ENCODE peak calls at places on chromosomes 3 and 15, in eight cellular contexts. One of them, this sample, is unnamed.

GRCh38 chr15:59885832-59886231 is 118.3 kb upstream of the FOXB1 start:
- DNase-seq in fibroblast of villous mesenchyme: peak
- DNase-seq in AG09309: no peak
- DNase-seq in Calu3: no peak
- DNase-seq in thoracic aorta: no peak
- DNase-seq in astrocyte of the spinal cord: no peak
- DNase-seq in neural progenitor cell: no peak
- DNase-seq in H9: no peak
- DNase-seq in this sample: no peak

GRCh38 chr3:49005998-49006397 is 1.2 kb upstream of the WDR6 start:
- DNase-seq in fibroblast of villous mesenchyme: no peak
- DNase-seq in AG09309: no peak
- DNase-seq in Calu3: no peak
- DNase-seq in thoracic aorta: no peak
- DNase-seq in astrocyte of the spinal cord: no peak
- DNase-seq in neural progenitor cell: no peak
- DNase-seq in H9: no peak
- DNase-seq in this sample: no peak

GRCh38 chr3:133377396-133377795 is 22.5 kb upstream of the BFSP2 start:
- DNase-seq in fibroblast of villous mesenchyme: peak
- DNase-seq in AG09309: peak
- DNase-seq in Calu3: peak
- DNase-seq in thoracic aorta: no peak
- DNase-seq in astrocyte of the spinal cord: peak
- DNase-seq in neural progenitor cell: peak
- DNase-seq in H9: no peak
- DNase-seq in this sample: no peak

GRCh38 chr3:49378249-49378899 is 20.2 kb upstream of the GPX1 start:
- DNase-seq in fibroblast of villous mesenchyme: peak
- DNase-seq in AG09309: peak
- DNase-seq in Calu3: no peak
- DNase-seq in thoracic aorta: no peak
- DNase-seq in astrocyte of the spinal cord: peak
- DNase-seq in neural progenitor cell: no peak
- DNase-seq in H9: no peak
- DNase-seq in this sample: no peak

GRCh38 chr3:52041118-52041847 is 15.1 kb downstream of the DUSP7 start:
- DNase-seq in fibroblast of villous mesenchyme: no peak
- DNase-seq in AG09309: no peak
- DNase-seq in Calu3: no peak
- DNase-seq in thoracic aorta: no peak
- DNase-seq in astrocyte of the spinal cord: no peak
- DNase-seq in neural progenitor cell: peak
- DNase-seq in H9: peak
- DNase-seq in this sample: no peak

GRCh38 chr15:44286814-44287555 is 1.5 kb upstream of the GOLM2 start:
- DNase-seq in fibroblast of villous mesenchyme: no peak
- DNase-seq in AG09309: no peak
- DNase-seq in Calu3: no peak
- DNase-seq in thoracic aorta: no peak
- DNase-seq in astrocyte of the spinal cord: no peak
- DNase-seq in neural progenitor cell: no peak
- DNase-seq in H9: no peak
- DNase-seq in this sample: no peak

GRCh38 chr3:120614765-120615164 is 18.6 kb downstream of the NDUFB4 start:
- DNase-seq in fibroblast of villous mesenchyme: no peak
- DNase-seq in AG09309: no peak
- DNase-seq in Calu3: no peak
- DNase-seq in thoracic aorta: no peak
- DNase-seq in astrocyte of the spinal cord: no peak
- DNase-seq in neural progenitor cell: no peak
- DNase-seq in H9: no peak
- DNase-seq in this sample: no peak

GRCh38 chr15:78906310-78906608 is 33.6 kb downstream of the MORF4L1 start:
- DNase-seq in fibroblast of villous mesenchyme: peak
- DNase-seq in AG09309: peak
- DNase-seq in Calu3: peak
- DNase-seq in thoracic aorta: peak
- DNase-seq in astrocyte of the spinal cord: peak
- DNase-seq in neural progenitor cell: no peak
- DNase-seq in H9: no peak
- DNase-seq in this sample: no peak

GRCh38 chr3:43689766-43690399 is 855 bp upstream of the ABHD5 start:
- DNase-seq in fibroblast of villous mesenchyme: no peak
- DNase-seq in AG09309: no peak
- DNase-seq in Calu3: no peak
- DNase-seq in thoracic aorta: no peak
- DNase-seq in astrocyte of the spinal cord: no peak
- DNase-seq in neural progenitor cell: no peak
- DNase-seq in H9: no peak
- DNase-seq in this sample: no peak

GRCh38 chr3:158105710-158106438 is at the start of gene SHOX2:
- DNase-seq in fibroblast of villous mesenchyme: peak
- DNase-seq in AG09309: no peak
- DNase-seq in Calu3: peak
- DNase-seq in thoracic aorta: no peak
- DNase-seq in astrocyte of the spinal cord: peak
- DNase-seq in neural progenitor cell: peak
- DNase-seq in H9: peak
- DNase-seq in this sample: peak

GRCh38 chr3:108940568-108941285 is 13.0 kb downstream of the GUCA1C start:
- DNase-seq in fibroblast of villous mesenchyme: no peak
- DNase-seq in AG09309: no peak
- DNase-seq in Calu3: no peak
- DNase-seq in thoracic aorta: no peak
- DNase-seq in astrocyte of the spinal cord: no peak
- DNase-seq in neural progenitor cell: no peak
- DNase-seq in H9: no peak
- DNase-seq in this sample: no peak

GRCh38 chr3:196214783-196215441 is 1.4 kb upstream of the SLC51A start:
- DNase-seq in fibroblast of villous mesenchyme: no peak
- DNase-seq in AG09309: no peak
- DNase-seq in Calu3: no peak
- DNase-seq in thoracic aorta: no peak
- DNase-seq in astrocyte of the spinal cord: no peak
- DNase-seq in neural progenitor cell: no peak
- DNase-seq in H9: no peak
- DNase-seq in this sample: no peak

GRCh38 chr3:32484437-32484836 is 18.2 kb downstream of the CMTM6 start:
- DNase-seq in fibroblast of villous mesenchyme: no peak
- DNase-seq in AG09309: no peak
- DNase-seq in Calu3: no peak
- DNase-seq in thoracic aorta: no peak
- DNase-seq in astrocyte of the spinal cord: no peak
- DNase-seq in neural progenitor cell: no peak
- DNase-seq in H9: no peak
- DNase-seq in this sample: no peak

GRCh38 chr15:100873029-100873677 is 6.5 kb upstream of the ALDH1A3 start:
- DNase-seq in fibroblast of villous mesenchyme: peak
- DNase-seq in AG09309: peak
- DNase-seq in Calu3: peak
- DNase-seq in thoracic aorta: peak
- DNase-seq in astrocyte of the spinal cord: peak
- DNase-seq in neural progenitor cell: peak
- DNase-seq in H9: peak
- DNase-seq in this sample: peak

GRCh38 chr3:197750396-197750831 is 731 bp downstream of the FYTTD1 start:
- DNase-seq in fibroblast of villous mesenchyme: peak
- DNase-seq in AG09309: no peak
- DNase-seq in Calu3: peak
- DNase-seq in thoracic aorta: peak
- DNase-seq in astrocyte of the spinal cord: peak
- DNase-seq in neural progenitor cell: peak
- DNase-seq in H9: peak
- DNase-seq in this sample: peak

GRCh38 chr3:44991326-44991725 is 15.3 kb downstream of the EXOSC7 start:
- DNase-seq in fibroblast of villous mesenchyme: no peak
- DNase-seq in AG09309: no peak
- DNase-seq in Calu3: no peak
- DNase-seq in thoracic aorta: no peak
- DNase-seq in astrocyte of the spinal cord: no peak
- DNase-seq in neural progenitor cell: no peak
- DNase-seq in H9: no peak
- DNase-seq in this sample: no peak

GRCh38 chr3:44989141-44989540 is 13.1 kb downstream of the EXOSC7 start:
- DNase-seq in fibroblast of villous mesenchyme: no peak
- DNase-seq in AG09309: no peak
- DNase-seq in Calu3: no peak
- DNase-seq in thoracic aorta: no peak
- DNase-seq in astrocyte of the spinal cord: no peak
- DNase-seq in neural progenitor cell: no peak
- DNase-seq in H9: no peak
- DNase-seq in this sample: no peak

GRCh38 chr3:44989636-44990373 is 13.8 kb downstream of the EXOSC7 start:
- DNase-seq in fibroblast of villous mesenchyme: no peak
- DNase-seq in AG09309: no peak
- DNase-seq in Calu3: no peak
- DNase-seq in thoracic aorta: no peak
- DNase-seq in astrocyte of the spinal cord: no peak
- DNase-seq in neural progenitor cell: no peak
- DNase-seq in H9: no peak
- DNase-seq in this sample: no peak

GRCh38 chr3:44987318-44987717 is 11.3 kb downstream of the EXOSC7 start:
- DNase-seq in fibroblast of villous mesenchyme: no peak
- DNase-seq in AG09309: no peak
- DNase-seq in Calu3: no peak
- DNase-seq in thoracic aorta: no peak
- DNase-seq in astrocyte of the spinal cord: peak
- DNase-seq in neural progenitor cell: no peak
- DNase-seq in H9: no peak
- DNase-seq in this sample: no peak

GRCh38 chr3:44988073-44988472 is 12.0 kb downstream of the EXOSC7 start:
- DNase-seq in fibroblast of villous mesenchyme: no peak
- DNase-seq in AG09309: no peak
- DNase-seq in Calu3: no peak
- DNase-seq in thoracic aorta: no peak
- DNase-seq in astrocyte of the spinal cord: no peak
- DNase-seq in neural progenitor cell: no peak
- DNase-seq in H9: no peak
- DNase-seq in this sample: peak
- TF ChIP-seq CTCF in fibroblast of villous mesenchyme: peak
- TF ChIP-seq CTCF in AG09309: peak
- TF ChIP-seq CTCF in Calu3: peak
- TF ChIP-seq CTCF in thoracic aorta: peak
- TF ChIP-seq CTCF in astrocyte of the spinal cord: peak
- TF ChIP-seq CTCF in neural progenitor cell: peak
- TF ChIP-seq CTCF in H9: peak
- TF ChIP-seq CTCF in this sample: peak

DNA sequence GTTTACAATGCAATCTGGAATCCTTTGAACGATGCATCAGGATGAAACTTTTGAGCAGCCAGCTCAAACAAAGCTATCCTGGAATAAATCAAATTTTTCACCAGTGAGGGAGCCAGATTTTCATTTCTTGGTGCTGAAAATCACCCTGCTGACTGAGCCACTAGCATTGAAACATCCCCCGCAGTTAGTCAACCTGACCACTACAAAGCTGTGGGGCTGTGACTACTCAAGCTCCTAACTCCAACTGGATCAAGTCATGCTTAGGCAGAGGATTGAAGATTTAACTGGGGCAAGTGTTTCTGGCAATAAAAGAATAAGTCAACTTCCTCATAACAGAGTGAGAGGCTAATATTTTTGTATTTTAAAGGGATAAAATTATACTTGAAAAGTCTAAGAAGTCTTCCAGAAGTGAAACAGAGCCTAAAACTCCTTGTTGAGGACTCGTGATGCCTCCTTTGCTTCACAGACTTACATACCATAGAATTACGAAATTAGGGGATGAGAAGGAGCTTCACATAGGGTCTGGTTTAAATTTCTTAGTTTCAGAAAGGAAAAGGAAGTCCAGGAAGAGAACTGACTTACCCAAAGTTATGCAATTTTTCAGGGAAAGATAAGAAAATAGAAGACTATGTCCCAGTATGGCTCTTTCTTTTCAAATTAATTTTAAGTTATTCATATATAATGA is 177.8 kb downstream of the SERPINI1 start:
- DNase-seq in fibroblast of villous mesenchyme: peak
- DNase-seq in AG09309: peak
- DNase-seq in Calu3: no peak
- DNase-seq in thoracic aorta: no peak
- DNase-seq in astrocyte of the spinal cord: peak
- DNase-seq in neural progenitor cell: peak
- DNase-seq in H9: peak
- DNase-seq in this sample: no peak
- TF ChIP-seq CTCF in fibroblast of villous mesenchyme: no peak
- TF ChIP-seq CTCF in AG09309: no peak
- TF ChIP-seq CTCF in Calu3: no peak
- TF ChIP-seq CTCF in thoracic aorta: no peak
- TF ChIP-seq CTCF in astrocyte of the spinal cord: peak
- TF ChIP-seq CTCF in neural progenitor cell: peak
- TF ChIP-seq CTCF in H9: peak
- TF ChIP-seq CTCF in this sample: no peak

DNA sequence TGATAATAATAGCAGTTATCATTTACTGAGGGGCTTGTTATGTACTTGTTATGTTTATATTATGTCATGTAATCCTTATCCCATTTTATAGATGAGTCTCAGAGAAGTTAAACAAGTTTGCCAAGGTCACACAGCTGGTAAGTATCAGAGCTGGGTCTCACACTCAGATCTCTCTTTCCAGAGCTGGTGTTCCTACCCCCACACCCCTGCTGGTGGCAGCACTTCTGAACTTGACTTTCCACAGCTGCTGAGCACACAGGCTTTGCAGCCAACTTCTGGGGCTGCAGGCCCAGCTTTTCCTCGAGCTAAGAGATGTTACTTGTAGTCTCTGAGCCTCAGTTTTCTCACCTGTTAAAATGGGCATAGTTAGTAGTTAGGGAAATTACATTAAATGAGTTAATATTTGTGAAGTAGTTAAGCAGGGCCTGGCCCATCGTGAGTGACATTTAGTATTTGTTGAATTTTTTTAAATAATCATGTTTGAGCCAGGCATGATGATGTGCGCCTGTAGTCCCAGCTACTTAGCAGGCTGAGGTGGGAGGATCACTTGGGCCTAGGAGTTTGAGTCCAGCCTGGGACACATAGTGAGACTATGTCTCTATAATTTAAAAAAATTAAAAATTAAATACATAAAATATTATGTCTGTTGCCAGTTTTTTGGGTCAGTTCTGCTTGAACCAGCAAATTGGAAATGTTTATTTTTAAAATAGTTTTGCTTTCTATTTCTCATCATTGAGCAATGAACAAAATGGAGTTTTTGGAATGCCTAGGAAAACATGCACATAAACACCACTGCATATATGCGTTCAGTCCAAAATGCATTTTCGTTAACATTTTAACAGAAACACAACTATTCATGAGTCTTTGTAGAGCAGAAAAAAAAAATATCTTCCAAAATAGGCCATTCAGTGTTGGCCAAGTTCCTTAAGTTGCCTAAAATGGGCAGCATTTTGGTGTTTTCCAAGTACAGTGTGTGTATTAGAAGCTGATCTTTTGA is 87.3 kb downstream of the SMAD6 start:
- DNase-seq in fibroblast of villous mesenchyme: peak
- DNase-seq in AG09309: no peak
- DNase-seq in Calu3: peak
- DNase-seq in thoracic aorta: no peak
- DNase-seq in astrocyte of the spinal cord: peak
- DNase-seq in neural progenitor cell: no peak
- DNase-seq in H9: peak
- DNase-seq in this sample: no peak
- TF ChIP-seq CTCF in fibroblast of villous mesenchyme: peak
- TF ChIP-seq CTCF in AG09309: peak
- TF ChIP-seq CTCF in Calu3: peak
- TF ChIP-seq CTCF in thoracic aorta: peak
- TF ChIP-seq CTCF in astrocyte of the spinal cord: peak
- TF ChIP-seq CTCF in neural progenitor cell: no peak
- TF ChIP-seq CTCF in H9: peak
- TF ChIP-seq CTCF in this sample: peak

GRCh38 chr3:186823391-186823790 is 17.1 kb upstream of the RFC4 start:
- DNase-seq in fibroblast of villous mesenchyme: no peak
- DNase-seq in AG09309: no peak
- DNase-seq in Calu3: no peak
- DNase-seq in thoracic aorta: no peak
- DNase-seq in astrocyte of the spinal cord: peak
- DNase-seq in neural progenitor cell: no peak
- DNase-seq in H9: no peak
- DNase-seq in this sample: no peak
- TF ChIP-seq CTCF in fibroblast of villous mesenchyme: no peak
- TF ChIP-seq CTCF in AG09309: no peak
- TF ChIP-seq CTCF in Calu3: no peak
- TF ChIP-seq CTCF in thoracic aorta: no peak
- TF ChIP-seq CTCF in astrocyte of the spinal cord: no peak
- TF ChIP-seq CTCF in neural progenitor cell: no peak
- TF ChIP-seq CTCF in H9: no peak
- TF ChIP-seq CTCF in this sample: no peak

This sample was measured in GM13977.